ENCODE peak calls at places on chromosomes 2 and 18, in seven cellular contexts. F is lower leg skin, U is vagina, H is heart left ventricle, D is ovary, N is adrenal gland, X is A549. P is an unnamed sample.

GRCh38 chr2:23632831-23633395 is 247.9 kb downstream of the KLHL29 start:
- DNase-seq in F (no peak), X (no peak), N (no peak), D (no peak), U (no peak), H (no peak), P (no peak)

GRCh38 chr2:224865016-224865415 is 148.9 kb upstream of the CCDC195 start:
- DNase-seq in H (no peak), X (no peak), D (no peak), U (no peak), N (no peak), F (no peak), P (no peak)

GRCh38 chr2:85257359-85258193 is 70.2 kb downstream of the TGOLN2 start:
- DNase-seq in X (no peak), U (no peak), F (no peak), H (no peak), N (no peak), D (no peak), P (no peak)

GRCh38 chr18:50644146-50644545 is 84.3 kb downstream of the MAPK4 start:
- DNase-seq in X (no peak), U (no peak), H (no peak), N (no peak), F (no peak), D (no peak), P (no peak)

GRCh38 chr18:6365385-6365784 is 49.3 kb downstream of the L3MBTL4 start:
- DNase-seq in F (no peak), D (no peak), U (no peak), H (no peak), X (no peak), N (no peak), P (no peak)

GRCh38 chr18:22391571-22392359 is 25.9 kb downstream of the CTAGE1 start:
- DNase-seq in H (no peak), F (no peak), X (peak), U (no peak), N (peak), D (no peak), P (no peak)

GRCh38 chr2:54524236-54524991 is 68.3 kb downstream of the SPTBN1 start:
- DNase-seq in X (peak), N (peak), U (no peak), D (no peak), F (no peak), H (no peak), P (no peak)

GRCh38 chr2:196149926-196150325 is 21.5 kb downstream of the STK17B start:
- DNase-seq in F (no peak), X (no peak), D (no peak), N (no peak), U (no peak), H (no peak), P (no peak)

GRCh38 chr2:183117226-183117625 is 7.0 kb upstream of the NUP35 start:
- DNase-seq in U (no peak), X (no peak), D (no peak), F (no peak), H (no peak), N (no peak), P (no peak)

GRCh38 chr2:143732076-143732475 is 602.9 kb downstream of the ARHGAP15 start:
- DNase-seq in H (no peak), U (no peak), F (no peak), D (no peak), N (no peak), X (peak), P (no peak)

GRCh38 chr2:177246000-177246399 is 18.5 kb downstream of the NFE2L2 start:
- DNase-seq in F (peak), N (no peak), X (no peak), U (no peak), H (no peak), D (no peak), P (no peak)

GRCh38 chr18:7904529-7904928 is 337.4 kb downstream of the PTPRM start:
- DNase-seq in F (no peak), X (peak), U (no peak), N (no peak), D (no peak), H (no peak), P (no peak)

GRCh38 chr2:230932556-230933511 is 7.8 kb upstream of the GPR55 start:
- DNase-seq in U (peak), X (no peak), F (peak), H (peak), D (peak), N (peak), P (peak)

GRCh38 chr2:60550151-60550983 is 3.1 kb downstream of the BCL11A start:
- DNase-seq in U (no peak), H (peak), X (peak), N (peak), D (peak), F (peak), P (no peak)

GRCh38 chr2:235922851-235923250 is 245.3 kb downstream of the GBX2 start:
- DNase-seq in F (peak), X (no peak), H (no peak), D (no peak), N (no peak), U (no peak), P (no peak)

GRCh38 chr2:136008205-136008865 is 22.9 kb upstream of the DARS1 start:
- DNase-seq in U (no peak), N (peak), F (peak), D (no peak), H (peak), X (no peak), P (peak)

GRCh38 chr18:55587341-55588000 is 521 bp downstream of the TCF4 start:
- DNase-seq in D (peak), N (peak), U (no peak), H (peak), X (no peak), F (no peak), P (no peak)

GRCh38 chr2:224723606-224724217 is 7.5 kb upstream of the CCDC195 start:
- DNase-seq in F (no peak), N (no peak), U (no peak), X (no peak), H (no peak), D (no peak), P (no peak)

GRCh38 chr2:231411237-231411636 is 15.7 kb downstream of the B3GNT7 start:
- DNase-seq in U (no peak), D (no peak), H (no peak), F (no peak), N (no peak), X (no peak), P (no peak)

GRCh38 chr2:188399159-188399558 is 107.5 kb downstream of the GULP1 start:
- DNase-seq in D (no peak), H (no peak), F (no peak), X (no peak), U (no peak), N (no peak), P (no peak)

GRCh38 chr18:33578371-33579146 is 540 bp downstream of the ASXL3 start:
- DNase-seq in D (peak), U (no peak), X (no peak), H (peak), N (no peak), F (peak), P (no peak)

GRCh38 chr2:117771969-117772630 is 42.4 kb upstream of the DDX18 start:
- DNase-seq in X (peak), F (no peak), N (no peak), D (no peak), U (no peak), H (no peak), P (no peak)

GRCh38 chr18:63747006-63747405 is 28.2 kb upstream of the SERPINB7 start:
- DNase-seq in D (no peak), U (no peak), X (no peak), H (no peak), N (no peak), F (no peak), P (no peak)

GRCh38 chr2:39871291-39871761 is 92.3 kb upstream of the THUMPD2 start:
- DNase-seq in D (no peak), F (no peak), U (no peak), H (no peak), N (no peak), X (no peak), P (no peak)

GRCh38 chr2:110678457-110679336 is 834 bp upstream of the BUB1 start:
- DNase-seq in D (peak), F (peak), N (peak), U (no peak), H (no peak), X (no peak), P (peak)

GRCh38 chr2:80363951-80364350 is 59.4 kb upstream of the LRRTM1 start:
- DNase-seq in H (no peak), X (no peak), D (no peak), U (no peak), N (no peak), F (no peak), P (no peak)

GRCh38 chr2:214593723-214594122 is 182.9 kb downstream of the VWC2L start:
- DNase-seq in N (no peak), U (no peak), X (peak), F (no peak), D (no peak), H (no peak), P (no peak)

GRCh38 chr18:35856178-35856577 is 116.3 kb upstream of the RMP24 start:
- DNase-seq in N (no peak), H (no peak), F (no peak), X (no peak), U (no peak), D (no peak), P (peak)

GRCh38 chr18:35851286-35851967 is 121.1 kb upstream of the RMP24 start:
- DNase-seq in D (no peak), N (no peak), X (no peak), U (no peak), H (no peak), F (no peak), P (no peak)

GRCh38 chr18:35854095-35854494 is 118.4 kb upstream of the RMP24 start:
- DNase-seq in D (no peak), U (no peak), F (no peak), H (no peak), N (no peak), X (no peak), P (no peak)

GRCh38 chr18:35852786-35853185 is 119.7 kb upstream of the RMP24 start:
- DNase-seq in F (no peak), U (no peak), X (no peak), N (no peak), H (no peak), D (no peak), P (no peak)
- TF ChIP-seq POLR2A in F (no peak), U (no peak), X (no peak), N (no peak), H (no peak), D (no peak), P (no peak)

GRCh38 chr18:3254725-3255124 is 7.1 kb downstream of the MYL12A start:
- DNase-seq in N (no peak), U (no peak), F (no peak), D (no peak), H (no peak), X (no peak), P (no peak)

GRCh38 chr18:3252843-3253242 is 5.2 kb downstream of the MYL12A start:
- DNase-seq in H (no peak), D (no peak), N (no peak), X (no peak), U (no peak), F (no peak), P (no peak)

GRCh38 chr18:3251249-3251962 is 3.8 kb downstream of the MYL12A start:
- DNase-seq in N (no peak), H (no peak), D (no peak), X (no peak), F (no peak), U (no peak), P (no peak)

GRCh38 chr18:3250237-3251107 is 2.9 kb downstream of the MYL12A start:
- DNase-seq in D (no peak), X (no peak), F (no peak), H (no peak), U (no peak), N (no peak), P (no peak)

DNA sequence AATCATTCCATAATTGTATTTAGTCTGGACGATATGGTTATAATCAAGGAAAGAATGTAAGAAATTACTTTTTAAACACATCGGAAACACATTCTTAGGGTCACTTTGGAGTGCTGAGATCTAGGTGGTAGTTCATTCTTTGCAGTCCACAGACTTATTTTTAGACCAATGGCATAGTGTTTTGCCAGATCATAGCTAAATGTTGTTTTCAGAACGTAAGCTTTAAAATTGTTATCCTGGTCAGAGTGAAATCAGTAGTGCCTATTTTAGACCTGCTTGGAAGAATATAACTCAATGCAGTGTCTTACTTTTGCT is 4.3 kb downstream of the MYL12A start:
- DNase-seq in N (no peak), D (no peak), X (no peak), H (no peak), F (no peak), U (no peak), P (no peak)
- TF ChIP-seq POLR2A in N (no peak), D (no peak), X (no peak), H (no peak), F (no peak), U (no peak), P (no peak)

DNA sequence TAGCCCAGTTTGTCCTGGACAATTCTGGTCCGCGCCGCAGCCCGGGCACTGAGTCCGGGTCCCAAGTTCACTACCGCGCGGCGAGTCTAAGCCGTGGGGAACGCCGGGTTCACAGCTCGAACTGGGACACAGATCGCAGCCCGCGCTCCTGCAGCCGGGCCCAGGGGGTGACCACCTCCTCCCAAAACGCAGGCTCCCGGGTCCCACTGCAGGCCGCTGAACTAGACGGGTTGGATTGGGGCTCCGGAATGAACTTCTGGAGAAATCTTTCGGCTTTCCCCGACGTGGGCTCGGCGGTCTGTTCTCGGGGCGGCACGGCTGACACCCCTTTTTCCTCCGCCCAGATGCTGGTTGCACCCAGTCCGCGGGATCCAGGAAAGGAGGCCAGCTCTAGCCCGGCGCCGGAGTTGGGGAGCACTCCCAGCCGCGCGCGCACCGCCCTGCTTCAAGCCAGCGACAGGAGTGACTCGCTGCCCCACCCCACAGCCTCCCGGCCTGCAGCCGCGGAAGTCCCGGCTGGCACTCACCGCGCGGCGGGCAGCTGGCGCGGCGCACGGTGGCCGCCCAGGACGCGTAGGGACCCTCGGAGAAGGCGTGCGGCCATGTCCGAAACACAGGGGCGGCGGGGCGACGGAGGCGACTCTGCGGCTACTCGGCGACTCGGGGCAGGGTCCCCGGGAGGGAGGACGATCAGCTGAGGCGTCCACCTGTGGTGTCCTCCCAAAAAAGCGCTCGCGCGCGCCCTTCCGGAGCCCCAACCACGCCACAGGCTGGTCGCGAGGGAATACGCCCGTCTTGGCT is at the start of gene ACADL:
- DNase-seq in F (peak), H (peak), N (peak), D (peak), U (no peak), X (peak), P (no peak)
- TF ChIP-seq POLR2A in F (no peak), H (no peak), N (no peak), D (no peak), U (no peak), X (no peak), P (no peak)

DNA sequence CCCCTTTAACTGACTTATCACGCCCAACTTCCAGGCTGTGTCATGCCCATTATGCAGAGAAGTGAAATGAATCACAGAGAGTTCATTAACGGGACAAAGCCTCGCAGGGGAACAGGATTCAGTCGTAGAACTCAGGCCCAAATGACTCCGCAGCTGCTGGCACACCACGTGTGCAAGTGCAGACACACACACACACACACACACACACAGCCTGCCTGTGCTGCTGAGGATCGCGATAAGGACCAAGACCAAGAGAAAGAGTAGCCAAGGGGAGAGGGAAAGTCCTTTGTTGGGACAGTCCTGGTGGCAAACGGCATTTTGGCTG is 90.0 kb upstream of the TAF1B start:
- DNase-seq in N (peak), F (no peak), H (peak), U (no peak), D (no peak), X (peak), P (no peak)
- TF ChIP-seq POLR2A in N (no peak), F (no peak), H (no peak), U (no peak), D (no peak), X (peak), P (no peak)

GRCh38 chr2:241843321-241844065 is 15.2 kb downstream of the PDCD1 start:
- DNase-seq in N (no peak), F (peak), U (no peak), H (no peak), D (no peak), X (no peak), P (no peak)

GRCh38 chr2:241842067-241842415 is 16.7 kb downstream of the PDCD1 start:
- DNase-seq in H (no peak), D (no peak), U (no peak), X (no peak), F (peak), N (no peak), P (no peak)

GRCh38 chr2:241844831-241845578 is 13.7 kb downstream of the PDCD1 start:
- DNase-seq in D (peak), F (peak), X (no peak), H (no peak), U (no peak), N (no peak), P (no peak)

GRCh38 chr2:241842620-241843211 is 16.0 kb downstream of the PDCD1 start:
- DNase-seq in F (peak), D (peak), N (no peak), X (no peak), H (peak), U (no peak), P (no peak)

DNA sequence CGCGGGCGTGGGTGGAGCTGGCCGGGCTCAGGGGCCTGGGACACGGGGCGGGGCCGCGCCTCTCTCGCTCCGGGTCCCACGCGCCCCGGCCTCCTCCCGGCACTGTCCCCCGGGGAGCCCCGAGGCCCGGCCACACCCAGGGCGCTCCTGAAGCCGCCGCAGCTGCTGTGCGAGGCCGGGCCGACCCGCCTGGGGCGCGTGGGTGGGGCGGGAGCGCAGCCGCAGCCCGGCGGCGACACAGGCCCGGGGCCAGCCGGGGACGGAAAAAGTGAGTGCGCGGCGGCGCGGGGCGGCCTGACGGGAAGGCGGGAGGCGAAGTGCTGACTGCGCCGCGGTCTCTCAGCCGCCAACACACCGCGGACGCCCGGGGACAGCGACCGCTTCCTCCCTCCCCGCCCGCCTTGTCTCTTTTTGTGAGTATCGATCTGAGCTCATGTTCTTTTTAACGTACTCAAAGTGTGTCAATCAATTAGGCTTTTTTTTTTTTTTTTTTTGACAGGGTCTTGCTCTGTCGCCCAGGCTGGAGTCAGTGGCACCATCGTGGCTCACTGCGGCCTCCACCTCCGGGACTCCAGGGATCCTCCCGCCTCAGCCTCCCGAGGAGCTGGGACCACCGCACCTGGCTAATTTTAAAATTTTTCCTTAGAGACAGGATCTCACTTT is 14.5 kb downstream of the PDCD1 start:
- DNase-seq in F (peak), D (peak), X (peak), N (peak), H (peak), U (no peak), P (no peak)
- TF ChIP-seq POLR2A in F (no peak), D (no peak), X (no peak), N (peak), H (no peak), U (no peak), P (no peak)

GRCh38 chr2:8217366-8218125 is 464.3 kb upstream of the ID2 start:
- DNase-seq in D (no peak), U (no peak), X (no peak), F (no peak), H (no peak), N (no peak), P (peak)
- TF ChIP-seq POLR2A in D (no peak), U (no peak), X (no peak), F (no peak), H (no peak), N (no peak), P (no peak)

P was measured in esophagus muscularis mucosa.